ENCODE peak calls at places on chromosomes 16 and 17, in seven cellular contexts. One of them, this sample, is unnamed.

GRCh38 chr16:67661101-67661661 is 421 bp downstream of the PARD6A start:
- DNase-seq in HCT116: no peak
- DNase-seq in SK-N-SH: peak; percentile 63
- DNase-seq in GM23338: peak; percentile 86
- DNase-seq in Panc1: no peak
- DNase-seq in K562: no peak
- DNase-seq in GM12878: no peak
- DNase-seq in this sample: no peak

GRCh38 chr17:75557852-75558665 is 29.5 kb upstream of the MYO15B start:
- DNase-seq in HCT116: no peak
- DNase-seq in SK-N-SH: no peak
- DNase-seq in GM23338: no peak
- DNase-seq in Panc1: no peak
- DNase-seq in K562: no peak
- DNase-seq in GM12878: no peak
- DNase-seq in this sample: no peak

GRCh38 chr16:77307764-77308561 is 108.8 kb downstream of the SYCE1L start:
- DNase-seq in HCT116: no peak
- DNase-seq in SK-N-SH: no peak
- DNase-seq in GM23338: no peak
- DNase-seq in Panc1: no peak
- DNase-seq in K562: no peak
- DNase-seq in GM12878: no peak
- DNase-seq in this sample: no peak

GRCh38 chr17:70071127-70071526 is 3.9 kb upstream of the KCNJ16 start:
- DNase-seq in HCT116: no peak
- DNase-seq in SK-N-SH: no peak
- DNase-seq in GM23338: no peak
- DNase-seq in Panc1: no peak
- DNase-seq in K562: no peak
- DNase-seq in GM12878: no peak
- DNase-seq in this sample: no peak

GRCh38 chr17:58327363-58328194 is 1.0 kb downstream of the TSPOAP1 start:
- DNase-seq in HCT116: no peak
- DNase-seq in SK-N-SH: peak; percentile 44
- DNase-seq in GM23338: no peak
- DNase-seq in Panc1: no peak
- DNase-seq in K562: peak; percentile 41
- DNase-seq in GM12878: no peak
- DNase-seq in this sample: no peak

GRCh38 chr16:83031524-83031923 is 404.8 kb downstream of the CDH13 start:
- DNase-seq in HCT116: no peak
- DNase-seq in SK-N-SH: no peak
- DNase-seq in GM23338: no peak
- DNase-seq in Panc1: no peak
- DNase-seq in K562: no peak
- DNase-seq in GM12878: no peak
- DNase-seq in this sample: no peak

GRCh38 chr17:4594406-4595349 is 10.3 kb downstream of the SMTNL2 start:
- DNase-seq in HCT116: no peak
- DNase-seq in SK-N-SH: peak; percentile 68
- DNase-seq in GM23338: peak; percentile 89
- DNase-seq in Panc1: no peak
- DNase-seq in K562: peak; percentile 64
- DNase-seq in GM12878: no peak
- DNase-seq in this sample: peak; percentile 11

GRCh38 chr16:60636117-60636516 is 1400.1 kb downstream of the CDH8 start:
- DNase-seq in HCT116: no peak
- DNase-seq in SK-N-SH: no peak
- DNase-seq in GM23338: peak; percentile 48
- DNase-seq in Panc1: no peak
- DNase-seq in K562: no peak
- DNase-seq in GM12878: no peak
- DNase-seq in this sample: no peak

GRCh38 chr17:45346255-45347015 is 29.6 kb upstream of the MAP3K14 start:
- DNase-seq in HCT116: no peak
- DNase-seq in SK-N-SH: no peak
- DNase-seq in GM23338: no peak
- DNase-seq in Panc1: no peak
- DNase-seq in K562: no peak
- DNase-seq in GM12878: no peak
- DNase-seq in this sample: no peak

GRCh38 chr16:88499836-88500251 is 46.8 kb downstream of the ZFPM1 start:
- DNase-seq in HCT116: no peak
- DNase-seq in SK-N-SH: no peak
- DNase-seq in GM23338: no peak
- DNase-seq in Panc1: no peak
- DNase-seq in K562: peak; percentile 79
- DNase-seq in GM12878: no peak
- DNase-seq in this sample: no peak

GRCh38 chr16:75114179-75114945 is 2.2 kb downstream of the LDHD start:
- DNase-seq in HCT116: no peak
- DNase-seq in SK-N-SH: peak; percentile 32
- DNase-seq in GM23338: no peak
- DNase-seq in Panc1: no peak
- DNase-seq in K562: no peak
- DNase-seq in GM12878: no peak
- DNase-seq in this sample: no peak

DNA sequence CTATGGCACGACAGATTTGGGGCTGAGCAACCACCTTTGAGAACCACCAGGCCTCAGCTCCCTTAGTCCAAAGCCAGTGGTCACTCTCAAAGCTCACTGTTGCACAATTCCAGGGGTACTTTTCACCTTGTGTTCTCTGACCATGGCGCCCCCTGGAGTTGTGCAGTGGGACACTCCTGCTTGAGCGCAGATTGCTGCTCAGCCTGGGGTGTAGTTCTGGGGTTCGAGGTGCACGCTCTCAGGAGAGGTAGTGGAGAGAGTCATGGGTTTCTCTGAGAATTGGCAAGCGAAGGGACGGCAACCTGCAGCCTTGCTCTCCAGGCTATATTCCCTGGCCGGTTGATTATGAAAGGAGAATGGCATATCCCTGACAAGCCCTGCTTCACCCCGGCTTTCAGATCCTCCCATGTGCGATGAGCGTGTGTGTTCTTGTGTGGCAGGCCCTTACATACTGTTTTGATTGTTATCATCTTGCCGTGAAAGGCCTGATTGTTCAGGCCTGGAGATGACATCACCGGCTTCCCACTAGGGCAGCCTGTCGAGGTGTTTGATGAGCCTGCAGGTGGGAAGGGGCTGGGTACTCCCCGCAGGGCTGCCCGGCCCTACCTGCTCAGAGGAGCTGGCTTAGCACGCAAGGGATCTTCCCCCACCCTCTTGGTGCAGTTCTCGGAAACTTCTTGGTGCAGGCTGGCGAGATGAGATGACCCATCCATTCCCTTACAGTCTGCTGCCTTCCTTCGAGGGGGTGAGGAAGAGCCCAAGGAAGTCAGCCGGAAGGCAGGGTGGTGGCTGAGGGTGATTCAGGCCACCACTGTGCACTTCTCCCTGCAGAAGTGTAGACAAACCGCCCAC is 431.2 kb downstream of the SLC39A11 start:
- DNase-seq in HCT116: peak; percentile 97
- DNase-seq in SK-N-SH: peak; percentile 27
- DNase-seq in GM23338: no peak
- DNase-seq in Panc1: no peak
- DNase-seq in K562: no peak
- DNase-seq in GM12878: no peak
- DNase-seq in this sample: no peak
- TF ChIP-seq REST in HCT116: no peak
- TF ChIP-seq REST in SK-N-SH: no peak
- TF ChIP-seq REST in GM23338: no peak
- TF ChIP-seq REST in Panc1: no peak
- TF ChIP-seq REST in K562: no peak
- TF ChIP-seq REST in GM12878: no peak
- TF ChIP-seq REST in this sample: no peak

GRCh38 chr17:66431910-66432309 is 129.5 kb downstream of the PRKCA start:
- DNase-seq in HCT116: no peak
- DNase-seq in SK-N-SH: no peak
- DNase-seq in GM23338: no peak
- DNase-seq in Panc1: no peak
- DNase-seq in K562: no peak
- DNase-seq in GM12878: no peak
- DNase-seq in this sample: peak; percentile 34

GRCh38 chr17:66432558-66432957 is 130.1 kb downstream of the PRKCA start:
- DNase-seq in HCT116: no peak
- DNase-seq in SK-N-SH: no peak
- DNase-seq in GM23338: no peak
- DNase-seq in Panc1: no peak
- DNase-seq in K562: no peak
- DNase-seq in GM12878: no peak
- DNase-seq in this sample: no peak

GRCh38 chr17:66432996-66433556 is 130.7 kb downstream of the PRKCA start:
- DNase-seq in HCT116: no peak
- DNase-seq in SK-N-SH: peak; percentile 80
- DNase-seq in GM23338: no peak
- DNase-seq in Panc1: no peak
- DNase-seq in K562: no peak
- DNase-seq in GM12878: no peak
- DNase-seq in this sample: peak; percentile 45

GRCh38 chr17:66429680-66430079 is 127.3 kb downstream of the PRKCA start:
- DNase-seq in HCT116: no peak
- DNase-seq in SK-N-SH: no peak
- DNase-seq in GM23338: no peak
- DNase-seq in Panc1: no peak
- DNase-seq in K562: no peak
- DNase-seq in GM12878: no peak
- DNase-seq in this sample: no peak

GRCh38 chr17:66431080-66431795 is 128.8 kb downstream of the PRKCA start:
- DNase-seq in HCT116: no peak
- DNase-seq in SK-N-SH: no peak
- DNase-seq in GM23338: no peak
- DNase-seq in Panc1: no peak
- DNase-seq in K562: no peak
- DNase-seq in GM12878: no peak
- DNase-seq in this sample: peak; percentile 82
- H3K4me3 ChIP-seq in HCT116: no peak overlapping the region
- H3K4me3 ChIP-seq in SK-N-SH: peak overlapping the region; percentile 52
- H3K4me3 ChIP-seq in GM23338: no peak overlapping the region
- H3K4me3 ChIP-seq in Panc1: no peak overlapping the region
- H3K4me3 ChIP-seq in K562: no peak overlapping the region
- H3K4me3 ChIP-seq in GM12878: no peak overlapping the region
- H3K4me3 ChIP-seq in this sample: no peak overlapping the region

GRCh38 chr17:9055281-9055680 is 34.0 kb downstream of the NTN1 start:
- DNase-seq in HCT116: no peak
- DNase-seq in SK-N-SH: no peak
- DNase-seq in GM23338: no peak
- DNase-seq in Panc1: no peak
- DNase-seq in K562: no peak
- DNase-seq in GM12878: no peak
- DNase-seq in this sample: no peak
- TF ChIP-seq POLR2AphosphoS5 in HCT116: no peak
- TF ChIP-seq POLR2AphosphoS5 in SK-N-SH: no peak
- TF ChIP-seq POLR2AphosphoS5 in GM23338: no peak
- TF ChIP-seq POLR2AphosphoS5 in Panc1: no peak
- TF ChIP-seq POLR2AphosphoS5 in K562: no peak
- TF ChIP-seq POLR2AphosphoS5 in GM12878: no peak
- TF ChIP-seq POLR2AphosphoS5 in this sample: no peak

DNA sequence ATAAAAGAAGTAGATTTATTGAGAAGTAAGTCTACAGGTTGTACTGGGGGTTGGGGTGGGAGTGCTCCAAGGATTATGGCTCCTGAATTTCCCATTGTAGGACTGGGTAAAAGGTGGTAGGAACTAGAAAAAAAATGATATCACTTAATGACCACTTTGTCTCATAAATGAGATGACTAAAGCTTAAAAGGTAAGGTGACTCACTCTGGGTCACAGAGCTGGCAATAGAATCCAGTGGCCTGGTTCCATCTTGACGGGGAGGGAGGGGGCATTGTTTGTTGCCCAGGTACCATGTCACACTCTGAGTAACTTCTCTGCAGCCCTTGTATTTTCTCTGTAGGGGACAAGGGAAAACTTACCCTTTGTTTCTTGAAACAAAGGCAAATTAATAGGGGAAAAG is 126.1 kb downstream of the PITPNC1 start:
- DNase-seq in HCT116: peak; percentile 95
- DNase-seq in SK-N-SH: no peak
- DNase-seq in GM23338: no peak
- DNase-seq in Panc1: peak; percentile 65
- DNase-seq in K562: no peak
- DNase-seq in GM12878: no peak
- DNase-seq in this sample: no peak
- TF ChIP-seq REST in HCT116: no peak
- TF ChIP-seq REST in SK-N-SH: no peak
- TF ChIP-seq REST in GM23338: no peak
- TF ChIP-seq REST in Panc1: no peak
- TF ChIP-seq REST in K562: no peak
- TF ChIP-seq REST in GM12878: no peak
- TF ChIP-seq REST in this sample: no peak